ENCODE peak calls at places on chromosome 9, in eight cellular contexts. One of them, this sample, is unnamed.

GRCh38 chr9:124755061-124755460 is 16.1 kb downstream of the NR6A1 start:
- DNase-seq in GM23338: no peak
- DNase-seq in HCT116: no peak
- DNase-seq in stomach: no peak
- DNase-seq in suprapubic skin: no peak
- DNase-seq in spleen: no peak
- DNase-seq in esophagus muscularis mucosa: no peak
- DNase-seq in sigmoid colon: no peak
- DNase-seq in this sample: no peak

GRCh38 chr9:127968717-127969383 is 11.9 kb downstream of the EEIG1 start:
- DNase-seq in GM23338: no peak
- DNase-seq in HCT116: peak; percentile 67
- DNase-seq in stomach: peak; percentile 84
- DNase-seq in suprapubic skin: peak; percentile 80
- DNase-seq in spleen: no peak
- DNase-seq in esophagus muscularis mucosa: no peak
- DNase-seq in sigmoid colon: peak; percentile 93
- DNase-seq in this sample: no peak

GRCh38 chr9:98251554-98251953 is 3.9 kb downstream of the TBC1D2 start:
- DNase-seq in GM23338: no peak
- DNase-seq in HCT116: peak; percentile 73
- DNase-seq in stomach: no peak
- DNase-seq in suprapubic skin: no peak
- DNase-seq in spleen: no peak
- DNase-seq in esophagus muscularis mucosa: no peak
- DNase-seq in sigmoid colon: no peak
- DNase-seq in this sample: no peak

GRCh38 chr9:98719055-98719454 is 10.3 kb upstream of the GABBR2 start:
- DNase-seq in GM23338: no peak
- DNase-seq in HCT116: no peak
- DNase-seq in stomach: no peak
- DNase-seq in suprapubic skin: no peak
- DNase-seq in spleen: no peak
- DNase-seq in esophagus muscularis mucosa: no peak
- DNase-seq in sigmoid colon: no peak
- DNase-seq in this sample: no peak

GRCh38 chr9:38651400-38652042 is 31.1 kb upstream of the ANKRD18A start:
- DNase-seq in GM23338: no peak
- DNase-seq in HCT116: no peak
- DNase-seq in stomach: no peak
- DNase-seq in suprapubic skin: no peak
- DNase-seq in spleen: no peak
- DNase-seq in esophagus muscularis mucosa: peak; percentile 64
- DNase-seq in sigmoid colon: no peak
- DNase-seq in this sample: no peak

GRCh38 chr9:82036101-82036500 is 47.5 kb downstream of the SPATA31D1 start:
- DNase-seq in GM23338: no peak
- DNase-seq in HCT116: no peak
- DNase-seq in stomach: no peak
- DNase-seq in suprapubic skin: no peak
- DNase-seq in spleen: no peak
- DNase-seq in esophagus muscularis mucosa: no peak
- DNase-seq in sigmoid colon: no peak
- DNase-seq in this sample: no peak

GRCh38 chr9:114930063-114930812 is at the start of gene TNFSF8:
- DNase-seq in GM23338: no peak
- DNase-seq in HCT116: no peak
- DNase-seq in stomach: peak; percentile 36
- DNase-seq in suprapubic skin: no peak
- DNase-seq in spleen: peak; percentile 90
- DNase-seq in esophagus muscularis mucosa: peak; percentile 87
- DNase-seq in sigmoid colon: no peak
- DNase-seq in this sample: no peak

GRCh38 chr9:105259731-105260612 is 15.5 kb downstream of the SLC44A1 start:
- DNase-seq in GM23338: no peak
- DNase-seq in HCT116: no peak
- DNase-seq in stomach: no peak
- DNase-seq in suprapubic skin: no peak
- DNase-seq in spleen: no peak
- DNase-seq in esophagus muscularis mucosa: no peak
- DNase-seq in sigmoid colon: no peak
- DNase-seq in this sample: no peak

GRCh38 chr9:90847971-90848370 is 46.4 kb downstream of the SYK start:
- DNase-seq in GM23338: no peak
- DNase-seq in HCT116: no peak
- DNase-seq in stomach: no peak
- DNase-seq in suprapubic skin: no peak
- DNase-seq in spleen: no peak
- DNase-seq in esophagus muscularis mucosa: no peak
- DNase-seq in sigmoid colon: no peak
- DNase-seq in this sample: no peak

GRCh38 chr9:121187681-121188305 is 13.9 kb downstream of the RAB14 start:
- DNase-seq in GM23338: no peak
- DNase-seq in HCT116: no peak
- DNase-seq in stomach: no peak
- DNase-seq in suprapubic skin: no peak
- DNase-seq in spleen: no peak
- DNase-seq in esophagus muscularis mucosa: no peak
- DNase-seq in sigmoid colon: no peak
- DNase-seq in this sample: no peak
- H3K27ac ChIP-seq in GM23338: no peak overlapping the region
- H3K27ac ChIP-seq in HCT116: no peak overlapping the region
- H3K27ac ChIP-seq in stomach: no peak overlapping the region
- H3K27ac ChIP-seq in suprapubic skin: no peak overlapping the region
- H3K27ac ChIP-seq in spleen: no peak overlapping the region
- H3K27ac ChIP-seq in esophagus muscularis mucosa: no peak overlapping the region
- H3K27ac ChIP-seq in sigmoid colon: no peak overlapping the region
- H3K27ac ChIP-seq in this sample: no peak overlapping the region

GRCh38 chr9:133113928-133114351 is 7.1 kb downstream of the RALGDS start:
- DNase-seq in GM23338: no peak
- DNase-seq in HCT116: no peak
- DNase-seq in stomach: no peak
- DNase-seq in suprapubic skin: peak; percentile 74
- DNase-seq in spleen: peak; percentile 80
- DNase-seq in esophagus muscularis mucosa: no peak
- DNase-seq in sigmoid colon: peak; percentile 72
- DNase-seq in this sample: no peak
- TF ChIP-seq POLR2AphosphoS5 in GM23338: no peak
- TF ChIP-seq POLR2AphosphoS5 in HCT116: no peak
- TF ChIP-seq POLR2AphosphoS5 in stomach: no peak
- TF ChIP-seq POLR2AphosphoS5 in suprapubic skin: no peak
- TF ChIP-seq POLR2AphosphoS5 in spleen: no peak
- TF ChIP-seq POLR2AphosphoS5 in esophagus muscularis mucosa: no peak
- TF ChIP-seq POLR2AphosphoS5 in sigmoid colon: no peak
- TF ChIP-seq POLR2AphosphoS5 in this sample: no peak

DNA sequence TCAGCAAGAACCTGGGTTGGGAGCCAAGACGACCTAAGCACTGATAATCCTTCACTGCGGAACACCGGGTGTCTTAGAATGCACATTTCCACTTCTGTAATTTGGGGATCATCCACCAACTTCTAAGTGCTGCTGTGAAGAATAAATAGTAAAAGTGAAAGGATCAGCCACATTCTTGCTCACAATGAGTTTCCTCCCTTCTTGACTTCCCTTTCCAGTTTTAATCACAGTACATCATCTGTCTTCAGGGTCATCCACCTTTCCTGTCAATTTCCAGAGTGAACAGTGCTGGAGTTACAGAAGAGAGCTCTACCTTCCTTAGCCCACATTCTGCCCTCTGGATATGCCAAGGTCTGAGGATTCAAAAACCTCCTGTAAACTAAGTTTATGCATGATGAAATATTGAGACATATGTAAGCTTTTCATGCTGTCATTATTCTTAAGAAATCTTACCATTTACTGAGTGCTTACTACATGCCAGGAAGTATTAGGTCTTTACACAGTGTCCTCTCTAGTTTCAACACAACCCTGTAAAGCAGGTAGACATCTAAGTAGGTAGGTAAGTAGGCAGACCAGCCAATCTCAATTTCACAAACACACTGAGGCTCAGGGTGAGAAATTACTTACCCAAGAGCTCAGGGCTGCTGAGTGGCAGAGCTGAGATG is 105.3 kb downstream of the CDK5RAP2 start:
- DNase-seq in GM23338: no peak
- DNase-seq in HCT116: no peak
- DNase-seq in stomach: no peak
- DNase-seq in suprapubic skin: no peak
- DNase-seq in spleen: no peak
- DNase-seq in esophagus muscularis mucosa: peak; percentile 24
- DNase-seq in sigmoid colon: no peak
- DNase-seq in this sample: no peak
- H3K27ac ChIP-seq in GM23338: no peak overlapping the region
- H3K27ac ChIP-seq in HCT116: no peak overlapping the region
- H3K27ac ChIP-seq in stomach: peak overlapping the region; percentile 65
- H3K27ac ChIP-seq in suprapubic skin: peak overlapping the region; percentile 65
- H3K27ac ChIP-seq in spleen: peak overlapping the region; percentile 53
- H3K27ac ChIP-seq in esophagus muscularis mucosa: peak overlapping the region; percentile 48
- H3K27ac ChIP-seq in sigmoid colon: no peak overlapping the region
- H3K27ac ChIP-seq in this sample: peak overlapping the region; percentile 57

DNA sequence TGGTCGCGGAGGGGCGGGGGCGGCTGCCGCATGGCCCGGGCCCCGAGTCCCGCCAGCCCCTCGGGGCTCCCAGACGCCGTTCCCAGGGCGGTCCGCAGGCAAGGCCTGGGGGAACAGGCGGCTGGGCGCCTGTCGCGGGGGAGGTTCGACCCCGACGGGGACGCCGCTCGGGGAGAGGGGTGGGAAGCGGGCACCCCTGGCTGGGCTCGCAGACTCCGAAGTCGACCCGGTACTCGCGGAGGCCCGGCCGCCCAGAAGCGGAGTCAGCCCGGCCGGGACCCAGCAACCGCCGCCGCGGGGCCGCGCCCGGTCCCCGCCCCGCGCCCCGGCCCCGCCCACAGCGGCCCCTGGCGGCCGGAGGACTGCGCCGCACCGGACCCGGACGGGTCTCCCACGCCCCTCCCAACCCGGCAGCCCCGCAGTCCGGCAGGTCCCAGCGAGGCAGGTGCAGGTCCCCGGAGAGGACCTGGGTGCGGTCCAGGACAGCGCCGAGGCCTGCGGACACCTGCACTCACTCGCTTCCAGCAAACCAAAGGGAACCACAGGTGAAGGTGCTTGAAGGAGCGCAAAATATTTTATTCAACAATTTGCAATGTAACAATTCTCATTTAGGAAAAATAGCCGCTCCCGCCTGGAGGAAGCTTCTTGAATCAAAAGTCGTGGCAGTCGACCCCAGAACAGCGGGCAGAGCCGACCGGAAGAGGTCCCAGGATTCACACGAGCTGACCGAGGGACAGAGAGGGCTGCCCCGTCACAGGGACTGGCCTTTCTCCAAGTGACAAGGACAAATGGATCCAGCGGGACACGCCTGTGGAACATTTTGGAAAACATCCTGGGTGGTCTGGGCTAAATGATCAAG is at the start of gene INPP5E:
- DNase-seq in GM23338: peak; percentile 87
- DNase-seq in HCT116: peak; percentile 43
- DNase-seq in stomach: peak; percentile 82
- DNase-seq in suprapubic skin: no peak
- DNase-seq in spleen: peak; percentile 95
- DNase-seq in esophagus muscularis mucosa: no peak
- DNase-seq in sigmoid colon: peak; percentile 78
- DNase-seq in this sample: peak; percentile 60
- TF ChIP-seq POLR2AphosphoS5 in GM23338: no peak
- TF ChIP-seq POLR2AphosphoS5 in HCT116: peak; percentile 73
- TF ChIP-seq POLR2AphosphoS5 in stomach: peak; percentile 8
- TF ChIP-seq POLR2AphosphoS5 in suprapubic skin: no peak
- TF ChIP-seq POLR2AphosphoS5 in spleen: peak; percentile 53
- TF ChIP-seq POLR2AphosphoS5 in esophagus muscularis mucosa: peak; percentile 52
- TF ChIP-seq POLR2AphosphoS5 in sigmoid colon: peak; percentile 61
- TF ChIP-seq POLR2AphosphoS5 in this sample: peak; percentile 26

This sample was measured in HL-60.